ENCODE peak calls at places on chromosome 4, in ten cellular contexts. I is endothelial cell of umbilical vein, M is prostate gland, A is suprapubic skin, W is transverse colon, E is GM12878, Y is breast epithelium, P is HepG2, T is K562, S is Panc1. U is an unnamed sample. For H3K9me3, the result is how much of the 10 kb centered on the place peaks cover.

GRCh38 chr4:88866862-88867550 is 169.4 kb upstream of the NAP1L5 start:
- DNase-seq in I (peak), M (no peak), A (no peak), W (no peak), E (no peak), Y (no peak), P (no peak), T (no peak), S (no peak), U (no peak)

GRCh38 chr4:1216869-1217294 is 32.0 kb downstream of the CTBP1 start:
- DNase-seq in I (no peak), M (no peak), A (no peak), W (peak), E (no peak), Y (no peak), P (no peak), T (no peak), S (no peak), U (peak)

GRCh38 chr4:67483868-67484602 is 61.3 kb downstream of the CENPC start:
- DNase-seq in I (no peak), M (no peak), A (no peak), W (no peak), E (no peak), Y (no peak), P (no peak), T (no peak), S (no peak), U (no peak)

GRCh38 chr4:54587516-54587915 is 70.2 kb upstream of the KIT start:
- DNase-seq in I (no peak), M (no peak), A (no peak), W (no peak), E (no peak), Y (no peak), P (no peak), T (no peak), S (no peak), U (no peak)

GRCh38 chr4:102036619-102037376 is 246.3 kb downstream of the BANK1 start:
- DNase-seq in I (no peak), M (peak), A (no peak), W (no peak), E (no peak), Y (no peak), P (no peak), T (no peak), S (no peak), U (no peak)

GRCh38 chr4:84319124-84319523 is 180.0 kb downstream of the NKX6-1 start:
- DNase-seq in I (no peak), M (peak), A (no peak), W (no peak), E (no peak), Y (no peak), P (no peak), T (no peak), S (no peak), U (peak)

GRCh38 chr4:3291969-3292570 is 751 bp upstream of the RGS12 start:
- DNase-seq in I (no peak), M (peak), A (peak), W (peak), E (no peak), Y (peak), P (peak), T (peak), S (no peak), U (peak)

GRCh38 chr4:113256946-113257345 is 207.5 kb downstream of the ANK2 start:
- DNase-seq in I (no peak), M (no peak), A (no peak), W (no peak), E (no peak), Y (no peak), P (no peak), T (no peak), S (no peak), U (no peak)

GRCh38 chr4:174681723-174682300 is 147.2 kb downstream of the GLRA3 start:
- DNase-seq in I (peak), M (no peak), A (no peak), W (no peak), E (no peak), Y (no peak), P (no peak), T (peak), S (no peak), U (no peak)

GRCh38 chr4:90185416-90185815 is 58.2 kb downstream of the CCSER1 start:
- DNase-seq in I (no peak), M (no peak), A (no peak), W (no peak), E (no peak), Y (no peak), P (no peak), T (no peak), S (no peak), U (no peak)

GRCh38 chr4:86939737-86940141 is 4.9 kb downstream of the AFF1 start:
- DNase-seq in I (peak), M (no peak), A (no peak), W (peak), E (peak), Y (no peak), P (no peak), T (no peak), S (no peak), U (no peak)

GRCh38 chr4:169791064-169791463 is 33.3 kb upstream of the HPF1 start:
- DNase-seq in I (no peak), M (no peak), A (no peak), W (no peak), E (no peak), Y (no peak), P (no peak), T (no peak), S (no peak), U (no peak)

GRCh38 chr4:111689214-111689613 is 456.0 kb upstream of the FAM241A start:
- DNase-seq in I (no peak), M (peak), A (no peak), W (no peak), E (no peak), Y (no peak), P (no peak), T (no peak), S (no peak), U (no peak)

GRCh38 chr4:147477439-147477838 is 3.5 kb upstream of the EDNRA start:
- DNase-seq in I (no peak), M (no peak), A (no peak), W (no peak), E (no peak), Y (no peak), P (no peak), T (no peak), S (no peak), U (no peak)

GRCh38 chr4:82851902-82852750 is 38.8 kb downstream of the SEC31A start:
- DNase-seq in I (peak), M (no peak), A (no peak), W (no peak), E (no peak), Y (no peak), P (peak), T (peak), S (no peak), U (no peak)

GRCh38 chr4:15525080-15525479 is 55.4 kb downstream of the CC2D2A start:
- DNase-seq in I (no peak), M (no peak), A (no peak), W (no peak), E (no peak), Y (no peak), P (no peak), T (no peak), S (no peak), U (no peak)

GRCh38 chr4:78468272-78468671 is 83.3 kb upstream of the ANXA3 start:
- DNase-seq in I (no peak), M (no peak), A (no peak), W (no peak), E (no peak), Y (no peak), P (no peak), T (no peak), S (no peak), U (no peak)
- H3K4me3 ChIP-seq in I (no peak), M (no peak), A (no peak), W (no peak), E (no peak), Y (no peak), P (no peak), T (no peak), S (no peak), U (no peak)

DNA sequence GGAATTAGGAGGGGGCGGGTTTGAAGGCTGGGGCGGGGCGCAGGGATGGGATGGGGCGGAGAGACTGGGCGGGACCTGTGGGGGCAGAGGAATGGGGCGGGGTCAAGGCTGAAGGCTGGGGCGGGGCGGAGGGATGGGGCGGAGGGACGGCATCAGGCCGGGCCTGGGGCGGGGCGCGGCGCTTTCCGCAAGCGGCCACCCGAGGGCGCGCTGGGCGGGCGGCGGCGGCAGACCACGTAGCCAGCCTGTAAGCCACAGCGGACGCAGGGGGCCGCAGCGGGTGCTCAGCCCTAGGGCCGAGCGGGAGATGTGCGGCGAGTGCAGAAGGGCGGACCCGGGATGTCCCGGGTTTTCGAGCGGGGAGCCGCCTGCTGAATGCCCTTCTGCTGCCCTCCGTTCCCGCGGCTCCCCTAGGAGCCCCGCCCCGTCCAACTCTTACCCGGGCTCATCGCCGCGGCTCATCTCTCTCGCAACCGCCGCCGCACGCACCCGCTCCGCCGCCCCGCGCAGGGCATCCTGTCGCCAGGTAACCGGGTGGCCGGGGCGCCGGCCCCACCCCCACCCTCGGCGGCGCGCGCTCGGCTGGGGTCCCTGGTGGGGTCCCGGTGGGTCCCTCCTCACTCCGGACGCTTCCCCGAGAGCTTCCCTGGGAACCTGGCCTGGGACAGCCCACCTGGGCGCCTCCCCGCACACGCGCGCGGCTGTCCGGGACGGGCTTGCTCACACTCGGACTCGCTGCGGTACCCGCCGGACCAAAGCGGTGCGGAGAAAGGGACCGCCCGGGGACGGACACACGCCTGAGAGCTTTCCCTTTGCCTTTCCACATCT is at the start of gene CCDC110:
- DNase-seq in I (peak), M (peak), A (peak), W (peak), E (peak), Y (peak), P (peak), T (peak), S (no peak), U (peak)
- TF ChIP-seq POLR2AphosphoS5 in I (peak), M (no peak), A (no peak), W (peak), E (peak), Y (peak), P (no peak), T (no peak), S (no peak), U (peak)

DNA sequence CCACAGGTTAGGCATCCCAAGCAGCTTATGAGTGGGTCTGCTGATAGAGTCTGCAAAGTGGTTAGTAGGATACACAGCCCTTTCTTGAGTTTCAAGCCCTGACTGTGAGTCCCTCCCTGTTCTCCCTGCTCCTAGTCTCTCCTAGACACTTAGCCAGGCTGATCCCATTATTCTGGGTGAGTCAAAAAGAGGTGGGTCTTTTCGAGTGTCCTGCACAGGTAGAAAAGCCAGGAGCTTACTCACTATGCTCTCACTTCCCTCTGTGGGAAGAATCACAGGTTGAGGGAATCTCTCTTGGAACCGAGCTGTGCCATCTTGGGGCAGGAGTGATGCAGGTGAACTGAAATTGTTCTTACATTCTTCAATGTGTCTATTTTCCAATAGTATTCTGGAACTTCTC is 29.7 kb downstream of the SCLT1 start:
- DNase-seq in I (no peak), M (no peak), A (no peak), W (no peak), E (no peak), Y (no peak), P (no peak), T (no peak), S (no peak), U (no peak)
- H3K9me3 ChIP-seq in I (under half), M (under half), A (half or more), W (half or more), E (under half), Y (under half), P (half or more), T (under half), S (under half), U (half or more)

GRCh38 chr4:4866833-4867744 is 7.6 kb downstream of the MSX1 start:
- DNase-seq in I (no peak), M (no peak), A (peak), W (no peak), E (no peak), Y (no peak), P (no peak), T (peak), S (no peak), U (no peak)
- H3K4me3 ChIP-seq in I (no peak), M (no peak), A (peak), W (no peak), E (no peak), Y (peak), P (no peak), T (no peak), S (no peak), U (peak)

GRCh38 chr4:171242831-171243230 is 570.4 kb upstream of the GALNTL6 start:
- DNase-seq in I (no peak), M (no peak), A (no peak), W (no peak), E (no peak), Y (no peak), P (no peak), T (no peak), S (no peak), U (no peak)

DNA sequence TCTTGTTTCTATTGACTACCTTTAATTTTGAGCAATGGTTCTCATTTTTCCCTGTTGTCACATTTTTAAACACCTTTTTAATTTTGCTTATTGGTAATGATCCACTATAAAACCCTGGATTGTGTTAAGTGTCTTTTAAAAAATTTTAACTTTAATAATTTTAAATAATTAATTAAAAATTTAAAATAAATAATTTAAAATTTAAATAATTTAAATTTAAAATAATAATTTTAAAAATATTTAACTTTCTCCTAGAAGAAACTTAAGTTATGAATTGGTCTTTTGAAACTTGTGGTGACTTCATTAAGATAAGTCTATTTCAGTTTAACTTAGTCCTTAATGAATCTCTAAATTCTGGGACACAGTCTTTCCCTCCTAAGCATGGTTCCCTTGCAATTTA is 566.3 kb upstream of the GALNTL6 start:
- DNase-seq in I (no peak), M (no peak), A (no peak), W (no peak), E (no peak), Y (no peak), P (no peak), T (no peak), S (no peak), U (no peak)
- TF ChIP-seq POLR2AphosphoS5 in I (no peak), M (no peak), A (no peak), W (no peak), E (no peak), Y (no peak), P (no peak), T (no peak), S (no peak), U (no peak)

DNA sequence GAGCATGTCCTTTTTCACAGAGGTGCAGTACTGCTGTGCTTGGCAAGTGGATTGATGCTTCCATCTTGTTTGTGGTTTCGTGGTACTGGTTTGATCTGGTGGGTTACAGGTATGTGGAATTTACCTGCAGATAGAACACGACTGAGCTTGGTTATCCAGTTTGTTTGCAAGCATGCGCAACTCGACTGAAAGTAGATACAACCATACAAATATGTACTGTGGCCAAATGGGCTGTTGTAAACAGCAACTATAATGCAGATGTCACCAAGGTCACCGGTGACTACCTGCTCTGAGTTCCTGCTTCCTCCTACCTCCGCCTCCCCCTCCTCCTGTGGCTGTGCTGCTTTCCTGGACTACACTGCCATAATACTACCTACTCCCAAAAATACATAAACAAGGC is 12.4 kb downstream of the CWH43 start:
- DNase-seq in I (no peak), M (no peak), A (no peak), W (no peak), E (no peak), Y (no peak), P (no peak), T (no peak), S (no peak), U (no peak)
- H3K9me3 ChIP-seq in I (under half), M (under half), A (under half), W (under half), E (under half), Y (under half), P (under half), T (under half), S (under half), U (under half)

GRCh38 chr4:81412941-81413488 is 58.7 kb downstream of the RASGEF1B start:
- DNase-seq in I (no peak), M (no peak), A (no peak), W (no peak), E (no peak), Y (no peak), P (no peak), T (no peak), S (no peak), U (no peak)
- H3K4me3 ChIP-seq in I (no peak), M (no peak), A (no peak), W (no peak), E (no peak), Y (no peak), P (no peak), T (no peak), S (no peak), U (no peak)

DNA sequence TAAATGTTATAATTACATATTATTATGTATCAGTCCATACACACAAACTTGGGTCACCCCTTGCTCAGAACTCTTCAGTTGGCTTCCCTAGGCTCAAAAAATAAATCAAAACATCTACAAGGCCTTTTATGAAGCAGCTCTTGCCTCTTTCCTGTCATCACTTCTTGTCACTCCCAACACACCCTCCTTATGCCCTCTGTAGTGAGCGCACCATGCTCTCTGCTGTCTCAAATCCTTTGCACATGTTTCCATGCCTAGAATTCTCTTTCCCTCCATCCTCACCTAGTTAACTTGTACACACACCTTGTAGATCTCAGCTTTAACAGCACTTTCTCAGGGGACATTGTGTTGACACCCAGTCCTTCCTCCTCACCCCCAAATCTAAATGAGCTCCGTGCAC is 53.0 kb downstream of the ATP8A1 start:
- DNase-seq in I (no peak), M (no peak), A (no peak), W (no peak), E (no peak), Y (no peak), P (no peak), T (no peak), S (no peak), U (no peak)
- TF ChIP-seq POLR2AphosphoS5 in I (no peak), M (no peak), A (no peak), W (no peak), E (no peak), Y (no peak), P (no peak), T (no peak), S (no peak), U (no peak)

DNA sequence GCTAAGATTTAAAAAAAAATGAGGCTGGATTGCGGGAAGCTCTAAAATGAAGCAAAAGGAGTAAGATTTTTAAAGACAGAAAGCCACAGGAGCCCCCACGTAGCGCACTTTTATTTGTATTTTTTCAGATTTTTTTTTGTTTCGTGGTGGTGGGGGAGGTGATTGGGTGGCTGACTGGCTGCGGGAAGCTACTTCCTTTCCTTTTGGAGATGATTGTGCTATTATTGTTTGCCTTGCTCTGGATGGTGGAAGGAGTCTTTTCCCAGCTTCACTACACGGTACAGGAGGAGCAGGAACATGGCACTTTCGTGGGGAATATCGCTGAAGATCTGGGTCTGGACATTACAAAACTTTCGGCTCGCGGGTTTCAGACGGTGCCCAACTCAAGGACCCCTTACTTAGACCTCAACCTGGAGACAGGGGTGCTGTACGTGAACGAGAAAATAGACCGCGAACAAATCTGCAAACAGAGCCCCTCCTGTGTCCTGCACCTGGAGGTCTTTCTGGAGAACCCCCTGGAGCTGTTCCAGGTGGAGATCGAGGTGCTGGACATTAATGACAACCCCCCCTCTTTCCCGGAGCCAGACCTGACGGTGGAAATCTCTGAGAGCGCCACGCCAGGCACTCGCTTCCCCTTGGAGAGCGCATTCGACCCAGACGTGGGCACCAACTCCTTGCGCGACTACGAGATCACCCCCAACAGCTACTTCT is 993 bp downstream of the PCDH10 start:
- DNase-seq in I (peak), M (no peak), A (peak), W (no peak), E (no peak), Y (no peak), P (no peak), T (no peak), S (no peak), U (no peak)
- H3K9me3 ChIP-seq in I (under half), M (under half), A (under half), W (under half), E (under half), Y (under half), P (under half), T (under half), S (under half), U (under half)